ENCODE peak calls at places on chromosomes 16 and 17, in nine cellular contexts. D is A549; J is psoas muscle; H is gastroesophageal sphincter; C is activated T-cell treated with anti-CD3 and anti-CD28 coated beads, Interleukin-2, amount 50 U/mL, for 72 hours; I is left ventricle myocardium superior; B is right cardiac atrium; Y is stimulated activated memory B cell treated with anti-CD40 and anti-IgM and Interleukin-4, amounts not matched to agents 10 μg/mL and 1 μg/mL and 100 μg/mL, for 72 hours; X is activated CD8-positive, alpha-beta T cell treated with anti-CD3 and anti-CD28 coated beads for 36 hours. V is an unnamed sample.
A peak's percentile ranks its signal among the peaks of the same experiment; 100 is the strongest.

GRCh38 chr16:54718376-54718775 is 212.3 kb upstream of the IRX5 start:
- ATAC-seq in Y (no peak), H (no peak), I (no peak), J (no peak), C (no peak), D (no peak), B (no peak), X (no peak), V (no peak)

GRCh38 chr16:12321363-12321762 is 344.8 kb downstream of the SNX29 start:
- ATAC-seq in B (no peak), H (no peak), J (no peak), C (no peak), D (no peak), I (peak; percentile 33), X (no peak), Y (no peak), V (no peak)

GRCh38 chr17:72618018-72618509 is 474.4 kb downstream of the SLC39A11 start:
- ATAC-seq in Y (no peak), H (no peak), I (peak; percentile 33), C (peak; percentile 64), D (no peak), X (no peak), J (no peak), B (peak; percentile 57), V (peak; percentile 83)

GRCh38 chr17:74237321-74237720 is 23.9 kb downstream of the TTYH2 start:
- ATAC-seq in Y (no peak), X (no peak), D (no peak), I (no peak), J (no peak), H (no peak), C (no peak), B (no peak), V (no peak)

GRCh38 chr16:59597269-59597668 is 863.2 kb upstream of the GOT2 start:
- ATAC-seq in B (no peak), I (no peak), X (no peak), Y (peak; percentile 54), H (no peak), D (no peak), J (no peak), C (no peak), V (no peak)

GRCh38 chr17:1201132-1201702 is 21.4 kb upstream of the ABR start:
- ATAC-seq in I (no peak), H (no peak), D (peak; percentile 11), X (peak; percentile 74), J (no peak), B (no peak), Y (peak; percentile 37), C (peak; percentile 72), V (no peak)

GRCh38 chr16:10080031-10080772 is 102.0 kb downstream of the GRIN2A start:
- ATAC-seq in H (peak; percentile 80), D (peak; percentile 24), C (no peak), I (peak; percentile 95), J (peak; percentile 95), Y (no peak), X (no peak), B (peak; percentile 95), V (peak; percentile 79)

GRCh38 chr17:67239597-67239996 is 5.4 kb downstream of the HELZ start:
- ATAC-seq in Y (no peak), X (no peak), J (peak; percentile 52), C (no peak), D (no peak), H (no peak), B (no peak), I (no peak), V (peak; percentile 83)

GRCh38 chr17:3695129-3695722 is 729 bp downstream of the P2RX5 start:
- ATAC-seq in X (peak; percentile 6), D (peak; percentile 55), Y (peak; percentile 13), C (peak; percentile 28), B (peak; percentile 80), H (no peak), I (peak; percentile 90), J (peak; percentile 89), V (peak; percentile 15)

GRCh38 chr16:83732536-83732935 is 75.2 kb upstream of the HSBP1 start:
- ATAC-seq in J (no peak), X (no peak), H (no peak), B (no peak), C (no peak), I (no peak), D (no peak), Y (no peak), V (no peak)

GRCh38 chr17:44314869-44315661 is 6.7 kb downstream of the RUNDC3A start:
- ATAC-seq in I (no peak), D (peak; percentile 64), X (peak; percentile 75), J (no peak), B (no peak), H (no peak), Y (peak; percentile 67), C (peak; percentile 74), V (peak; percentile 15)

GRCh38 chr17:67620636-67621035 is 97.1 kb upstream of the NOL11 start:
- ATAC-seq in I (no peak), C (no peak), H (no peak), Y (no peak), J (no peak), D (no peak), X (no peak), B (no peak), V (no peak)

GRCh38 chr17:78257810-78258322 is 26.4 kb downstream of the TMEM235 start:
- ATAC-seq in H (no peak), B (peak; percentile 29), J (no peak), C (peak; percentile 13), D (no peak), Y (peak; percentile 56), I (no peak), X (no peak), V (no peak)

GRCh38 chr17:59914274-59914854 is 21.4 kb downstream of the RPS6KB1 start:
- ATAC-seq in H (no peak), C (no peak), X (no peak), B (no peak), J (peak; percentile 56), Y (no peak), D (peak; percentile 62), I (peak; percentile 38), V (peak; percentile 35)

GRCh38 chr17:2883544-2884203 is 87.4 kb downstream of the RAP1GAP2 start:
- ATAC-seq in Y (peak; percentile 68), B (peak; percentile 80), I (peak; percentile 92), C (no peak), D (peak; percentile 91), H (no peak), J (peak; percentile 53), X (no peak), V (peak; percentile 47)